ENCODE peak calls at places on chromosome 11, in ten cellular contexts. One of them, this sample, is unnamed.

GRCh38 chr11:61133145-61133544 is 28.1 kb downstream of the VPS37C start:
- DNase-seq in GM10248: no peak
- DNase-seq in esophagus squamous epithelium: no peak
- DNase-seq in nucleus accumbens: no peak
- DNase-seq in substantia nigra: no peak
- DNase-seq in A549: no peak
- DNase-seq in naive thymus-derived CD8-positive, alpha-beta T cell: no peak
- DNase-seq in heart left ventricle: no peak
- DNase-seq in stimulated activated CD4-positive, alpha-beta T cell treated with anti-CD3 and anti-CD28 coated beads, Interleukin-2, amount 100 ng/mL, for 48 hours: no peak
- DNase-seq in body of pancreas: no peak
- DNase-seq in this sample: no peak

GRCh38 chr11:1295591-1295990 is 13.8 kb downstream of the TOLLIP start:
- DNase-seq in GM10248: no peak
- DNase-seq in esophagus squamous epithelium: no peak
- DNase-seq in nucleus accumbens: no peak
- DNase-seq in substantia nigra: no peak
- DNase-seq in A549: no peak
- DNase-seq in naive thymus-derived CD8-positive, alpha-beta T cell: no peak
- DNase-seq in heart left ventricle: no peak
- DNase-seq in stimulated activated CD4-positive, alpha-beta T cell treated with anti-CD3 and anti-CD28 coated beads, Interleukin-2, amount 100 ng/mL, for 48 hours: no peak
- DNase-seq in body of pancreas: peak
- DNase-seq in this sample: no peak

GRCh38 chr11:96942855-96943254 is 553.0 kb downstream of the JRKL start:
- DNase-seq in GM10248: no peak
- DNase-seq in esophagus squamous epithelium: no peak
- DNase-seq in nucleus accumbens: no peak
- DNase-seq in substantia nigra: no peak
- DNase-seq in A549: no peak
- DNase-seq in naive thymus-derived CD8-positive, alpha-beta T cell: no peak
- DNase-seq in heart left ventricle: no peak
- DNase-seq in stimulated activated CD4-positive, alpha-beta T cell treated with anti-CD3 and anti-CD28 coated beads, Interleukin-2, amount 100 ng/mL, for 48 hours: no peak
- DNase-seq in body of pancreas: no peak
- DNase-seq in this sample: no peak

GRCh38 chr11:8070417-8071101 is 10.5 kb upstream of the TUB start:
- DNase-seq in GM10248: peak
- DNase-seq in esophagus squamous epithelium: no peak
- DNase-seq in nucleus accumbens: no peak
- DNase-seq in substantia nigra: no peak
- DNase-seq in A549: peak
- DNase-seq in naive thymus-derived CD8-positive, alpha-beta T cell: no peak
- DNase-seq in heart left ventricle: no peak
- DNase-seq in stimulated activated CD4-positive, alpha-beta T cell treated with anti-CD3 and anti-CD28 coated beads, Interleukin-2, amount 100 ng/mL, for 48 hours: no peak
- DNase-seq in body of pancreas: no peak
- DNase-seq in this sample: no peak

GRCh38 chr11:29280452-29280851 is 736.4 kb downstream of the KCNA4 start:
- DNase-seq in GM10248: no peak
- DNase-seq in esophagus squamous epithelium: no peak
- DNase-seq in nucleus accumbens: no peak
- DNase-seq in substantia nigra: no peak
- DNase-seq in A549: peak
- DNase-seq in naive thymus-derived CD8-positive, alpha-beta T cell: no peak
- DNase-seq in heart left ventricle: no peak
- DNase-seq in stimulated activated CD4-positive, alpha-beta T cell treated with anti-CD3 and anti-CD28 coated beads, Interleukin-2, amount 100 ng/mL, for 48 hours: no peak
- DNase-seq in body of pancreas: no peak
- DNase-seq in this sample: no peak

GRCh38 chr11:43708776-43709175 is 28.2 kb downstream of the HSD17B12 start:
- DNase-seq in GM10248: no peak
- DNase-seq in esophagus squamous epithelium: no peak
- DNase-seq in nucleus accumbens: no peak
- DNase-seq in substantia nigra: no peak
- DNase-seq in A549: no peak
- DNase-seq in naive thymus-derived CD8-positive, alpha-beta T cell: no peak
- DNase-seq in heart left ventricle: no peak
- DNase-seq in stimulated activated CD4-positive, alpha-beta T cell treated with anti-CD3 and anti-CD28 coated beads, Interleukin-2, amount 100 ng/mL, for 48 hours: no peak
- DNase-seq in body of pancreas: no peak
- DNase-seq in this sample: no peak

GRCh38 chr11:59601788-59602187 is 13.8 kb downstream of the OSBP start:
- DNase-seq in GM10248: no peak
- DNase-seq in esophagus squamous epithelium: no peak
- DNase-seq in nucleus accumbens: no peak
- DNase-seq in substantia nigra: no peak
- DNase-seq in A549: no peak
- DNase-seq in naive thymus-derived CD8-positive, alpha-beta T cell: no peak
- DNase-seq in heart left ventricle: no peak
- DNase-seq in stimulated activated CD4-positive, alpha-beta T cell treated with anti-CD3 and anti-CD28 coated beads, Interleukin-2, amount 100 ng/mL, for 48 hours: no peak
- DNase-seq in body of pancreas: peak
- DNase-seq in this sample: no peak

GRCh38 chr11:818396-819128 is at the start of gene PNPLA2:
- DNase-seq in GM10248: no peak
- DNase-seq in esophagus squamous epithelium: no peak
- DNase-seq in nucleus accumbens: no peak
- DNase-seq in substantia nigra: no peak
- DNase-seq in A549: peak
- DNase-seq in naive thymus-derived CD8-positive, alpha-beta T cell: no peak
- DNase-seq in heart left ventricle: no peak
- DNase-seq in stimulated activated CD4-positive, alpha-beta T cell treated with anti-CD3 and anti-CD28 coated beads, Interleukin-2, amount 100 ng/mL, for 48 hours: no peak
- DNase-seq in body of pancreas: peak
- DNase-seq in this sample: no peak

GRCh38 chr11:134661660-134662059 is 249.6 kb upstream of the B3GAT1 start:
- DNase-seq in GM10248: no peak
- DNase-seq in esophagus squamous epithelium: no peak
- DNase-seq in nucleus accumbens: no peak
- DNase-seq in substantia nigra: no peak
- DNase-seq in A549: no peak
- DNase-seq in naive thymus-derived CD8-positive, alpha-beta T cell: no peak
- DNase-seq in heart left ventricle: no peak
- DNase-seq in stimulated activated CD4-positive, alpha-beta T cell treated with anti-CD3 and anti-CD28 coated beads, Interleukin-2, amount 100 ng/mL, for 48 hours: no peak
- DNase-seq in body of pancreas: no peak
- DNase-seq in this sample: no peak

GRCh38 chr11:1196516-1197391 is 26.1 kb upstream of the MUC5B start:
- DNase-seq in GM10248: no peak
- DNase-seq in esophagus squamous epithelium: no peak
- DNase-seq in nucleus accumbens: no peak
- DNase-seq in substantia nigra: no peak
- DNase-seq in A549: no peak
- DNase-seq in naive thymus-derived CD8-positive, alpha-beta T cell: no peak
- DNase-seq in heart left ventricle: peak
- DNase-seq in stimulated activated CD4-positive, alpha-beta T cell treated with anti-CD3 and anti-CD28 coated beads, Interleukin-2, amount 100 ng/mL, for 48 hours: no peak
- DNase-seq in body of pancreas: peak
- DNase-seq in this sample: no peak

This sample was measured in GM06990.